ENCODE peak calls at places on chromosomes 6 and 20, in five cellular contexts. O is A549, F is HepG2, Y is GM12878, D is K562. T is an unnamed sample.

GRCh38 chr20:13995841-13996240 is 525 bp downstream of the MACROD2 start:
- DNase-seq in O (peak), D (no peak), F (no peak), Y (no peak), T (peak)

GRCh38 chr6:145891126-145891525 is 73.0 kb downstream of the SHPRH start:
- DNase-seq in O (no peak), F (peak), D (no peak), Y (no peak), T (no peak)

GRCh38 chr6:153503810-153504209 is 372.7 kb upstream of the RGS17 start:
- DNase-seq in Y (no peak), O (peak), D (no peak), F (peak), T (peak)

GRCh38 chr20:56833427-56833826 is 204.3 kb downstream of the TFAP2C start:
- DNase-seq in F (no peak), D (no peak), Y (no peak), O (no peak), T (no peak)

GRCh38 chr6:139367810-139368321 is 6.6 kb downstream of the CITED2 start:
- DNase-seq in Y (no peak), O (no peak), F (no peak), D (peak), T (peak)

GRCh38 chr6:73870907-73871306 is 174.9 kb downstream of the CD109 start:
- DNase-seq in D (no peak), O (no peak), F (no peak), Y (no peak), T (no peak)

GRCh38 chr20:59751075-59751711 is 146.9 kb downstream of the PHACTR3 start:
- DNase-seq in Y (peak), O (peak), D (peak), F (peak), T (peak)

GRCh38 chr20:38748097-38748862 is at the start of gene ACTR5:
- DNase-seq in Y (peak), D (peak), O (peak), F (peak), T (peak)

GRCh38 chr6:159008656-159009288 is 8.8 kb upstream of the RSPH3 start:
- DNase-seq in F (peak), D (peak), O (peak), Y (no peak), T (peak)

GRCh38 chr6:42987533-42988451 is 3.4 kb downstream of the PPP2R5D start:
- DNase-seq in F (no peak), Y (no peak), D (peak), O (no peak), T (no peak)

GRCh38 chr20:59515013-59515905 is 89.1 kb upstream of the PHACTR3 start:
- DNase-seq in O (peak), F (peak), D (peak), Y (no peak), T (peak)

GRCh38 chr20:378961-379336 is 1.6 kb upstream of the TRIB3 start:
- DNase-seq in D (no peak), Y (no peak), O (no peak), F (no peak), T (no peak)

GRCh38 chr6:142683688-142684087 is 261.3 kb downstream of the HIVEP2 start:
- DNase-seq in F (no peak), O (no peak), D (no peak), Y (no peak), T (no peak)
- TF ChIP-seq JUNB in F (no peak), O (no peak), D (no peak), Y (no peak), T (no peak)

DNA sequence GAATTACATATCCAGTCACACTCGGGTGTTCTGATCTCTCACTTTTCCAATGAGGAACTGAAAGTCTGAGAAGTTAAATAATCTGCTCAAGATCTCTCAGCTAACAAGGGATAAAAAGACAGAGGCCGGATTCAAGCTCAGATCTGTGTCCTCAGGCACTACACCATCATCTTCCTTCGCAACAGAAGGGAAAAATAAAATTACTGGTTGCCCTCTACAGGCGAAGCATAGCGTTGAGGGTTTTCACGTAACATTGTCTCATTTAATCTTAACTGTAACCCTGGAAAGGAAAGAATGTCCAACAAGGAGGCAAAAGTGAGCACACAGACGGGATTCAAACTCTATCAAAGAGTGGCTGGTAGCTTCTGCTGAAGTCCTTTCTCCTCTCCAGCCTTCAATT is 67.8 kb upstream of the ANKEF1 start:
- DNase-seq in D (no peak), F (peak), Y (no peak), O (peak), T (peak)
- TF ChIP-seq CTCF in D (no peak), F (peak), Y (peak), O (peak), T (peak)

DNA sequence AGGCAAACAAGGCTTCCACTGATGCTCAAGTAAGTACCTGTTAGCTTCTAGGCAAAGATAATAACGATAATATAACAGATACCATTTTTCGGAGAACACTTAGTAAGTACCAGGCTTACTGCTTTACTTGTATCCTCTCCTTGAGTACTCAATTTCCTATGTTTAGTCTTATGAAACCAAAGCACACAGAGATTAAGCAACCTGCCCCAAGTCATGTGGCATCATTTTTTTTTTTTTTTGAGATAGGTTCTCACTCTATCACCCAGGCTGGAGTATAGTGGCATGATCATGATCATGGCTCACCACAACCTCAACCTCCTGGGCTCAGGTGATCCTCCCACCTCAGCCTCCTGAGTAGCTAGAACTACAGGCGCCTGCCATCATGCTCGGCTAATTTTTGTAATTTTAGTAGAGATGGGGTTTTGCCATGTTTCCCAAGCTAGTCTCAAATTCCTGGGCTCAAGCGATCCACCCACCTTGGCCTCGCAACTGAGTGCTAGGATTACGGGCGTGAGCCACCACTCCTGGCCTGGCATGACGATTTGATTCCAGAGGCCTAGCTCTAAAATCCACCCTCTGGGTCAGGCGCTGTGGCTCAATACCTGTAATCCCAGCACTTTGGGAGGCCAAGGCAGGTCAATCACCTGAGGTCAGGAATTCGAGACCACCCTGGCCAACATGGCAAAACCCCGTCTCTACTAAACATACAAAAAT is 14.0 kb downstream of the SPAG4 start:
- DNase-seq in O (no peak), D (no peak), F (no peak), Y (no peak), T (no peak)
- H3K27ac ChIP-seq in O (no peak), D (no peak), F (no peak), Y (no peak), T (no peak)

DNA sequence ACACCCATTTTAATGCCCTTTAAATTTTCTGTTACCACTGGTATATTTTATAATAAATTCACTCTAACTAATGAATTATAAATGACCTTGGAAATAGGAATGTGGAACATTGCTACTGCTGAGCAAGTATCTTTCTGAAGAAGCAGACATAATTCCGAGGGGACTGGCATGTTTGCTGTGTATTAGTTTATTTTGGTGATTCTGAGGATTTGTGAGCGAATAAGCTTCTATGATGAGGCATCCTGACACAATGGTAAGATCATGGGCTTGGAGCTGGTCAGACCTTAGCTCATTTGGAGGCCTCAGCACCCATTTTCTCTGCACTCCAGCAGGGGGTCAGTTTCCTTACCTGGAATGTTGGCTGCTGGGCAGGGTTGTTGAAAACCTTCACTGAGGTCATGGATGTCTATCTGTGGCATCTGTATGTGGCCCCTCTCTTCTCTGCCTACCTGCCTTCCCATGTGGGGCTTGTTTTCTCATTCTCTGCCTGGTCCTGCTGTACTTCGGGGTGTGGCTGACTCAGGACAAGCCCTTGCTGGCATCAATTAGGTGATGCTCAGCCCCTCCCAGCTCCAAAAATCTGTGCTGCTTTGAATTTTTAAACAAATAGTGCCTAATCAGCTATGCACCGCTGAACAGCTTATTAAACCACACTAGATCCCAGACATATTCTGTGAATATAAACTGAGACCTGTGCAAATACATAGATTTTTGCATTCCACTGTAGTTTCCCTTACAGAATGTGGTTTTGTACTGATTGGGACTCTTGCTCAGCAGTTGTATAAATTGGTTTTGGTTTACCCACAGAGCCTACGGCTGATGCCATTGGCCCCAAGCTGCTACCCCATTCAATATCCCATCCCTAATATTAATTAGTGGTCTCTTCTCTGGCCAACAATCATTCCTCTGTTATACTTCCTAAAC is 10.7 kb downstream of the ARID1B start:
- DNase-seq in O (no peak), Y (no peak), D (no peak), F (no peak), T (peak)
- TF ChIP-seq JUNB in O (no peak), Y (no peak), D (no peak), F (no peak), T (no peak)

DNA sequence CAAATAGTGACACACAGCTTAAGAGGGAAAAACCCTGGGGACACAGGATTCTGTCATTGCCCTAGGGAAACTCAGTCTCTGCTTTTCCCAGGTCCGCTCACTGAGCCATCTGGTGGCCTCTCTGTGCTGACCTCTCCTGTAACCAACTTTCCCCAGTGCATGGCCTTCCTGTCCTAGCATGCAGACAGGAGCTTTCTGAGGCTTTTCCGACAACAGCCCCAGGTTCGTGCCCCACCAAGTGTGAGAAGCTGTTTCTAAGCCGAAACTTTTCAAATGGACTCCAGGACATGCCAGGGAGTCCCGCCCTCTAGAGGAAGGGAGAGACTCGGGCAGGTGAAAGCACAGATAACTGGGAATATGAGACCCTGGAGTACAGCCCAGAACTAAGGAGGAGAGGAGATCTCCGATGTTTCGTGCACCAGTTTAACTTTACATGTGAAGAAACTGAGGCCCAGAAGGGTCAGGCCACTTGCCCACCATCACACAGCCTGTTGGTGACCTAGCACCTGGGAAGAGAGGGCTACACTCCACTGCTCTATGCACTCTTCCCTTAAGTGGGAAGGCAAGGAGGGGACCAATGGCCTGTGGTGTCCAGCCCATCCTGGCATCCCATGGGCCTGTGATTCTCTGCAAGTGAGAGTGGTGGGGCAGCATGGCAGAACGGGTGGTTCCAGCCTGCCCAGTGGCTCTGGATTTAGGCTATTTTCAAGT is 46.2 kb downstream of the RPP40 start:
- DNase-seq in F (peak), Y (no peak), O (no peak), D (peak), T (peak)
- TF ChIP-seq CTCF in F (peak), Y (no peak), O (peak), D (peak), T (peak)

DNA sequence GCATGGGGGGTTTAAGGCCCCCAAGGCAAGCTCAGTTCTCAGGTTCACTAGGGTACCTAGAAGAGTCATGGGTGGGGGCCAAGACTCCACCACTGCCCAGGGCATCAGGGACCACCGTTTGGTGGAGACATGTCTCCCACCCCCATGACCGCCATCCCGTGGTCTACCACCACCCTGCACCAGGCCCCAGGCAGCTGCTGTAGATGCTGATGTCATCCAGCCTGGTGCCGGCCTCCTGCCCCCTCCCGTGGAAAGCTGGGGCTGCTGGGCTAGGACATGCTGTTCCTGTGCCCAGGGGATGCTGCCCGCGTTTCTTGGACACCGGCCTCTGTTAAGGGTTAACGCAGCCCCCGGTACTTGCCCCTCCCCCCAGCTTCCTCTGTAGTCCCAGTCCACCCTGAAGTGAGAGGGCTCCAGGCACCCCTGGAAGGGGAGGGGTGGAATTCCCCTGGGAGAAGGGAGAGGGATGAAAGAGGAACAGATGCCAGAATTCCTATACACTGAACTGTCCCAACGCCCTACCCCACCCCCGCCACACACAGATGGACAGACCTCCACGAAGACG is 587 bp downstream of the IP6K3 start:
- DNase-seq in Y (no peak), O (no peak), D (no peak), F (no peak), T (peak)
- H3K27ac ChIP-seq in Y (no peak), O (peak), D (no peak), F (no peak), T (no peak)

DNA sequence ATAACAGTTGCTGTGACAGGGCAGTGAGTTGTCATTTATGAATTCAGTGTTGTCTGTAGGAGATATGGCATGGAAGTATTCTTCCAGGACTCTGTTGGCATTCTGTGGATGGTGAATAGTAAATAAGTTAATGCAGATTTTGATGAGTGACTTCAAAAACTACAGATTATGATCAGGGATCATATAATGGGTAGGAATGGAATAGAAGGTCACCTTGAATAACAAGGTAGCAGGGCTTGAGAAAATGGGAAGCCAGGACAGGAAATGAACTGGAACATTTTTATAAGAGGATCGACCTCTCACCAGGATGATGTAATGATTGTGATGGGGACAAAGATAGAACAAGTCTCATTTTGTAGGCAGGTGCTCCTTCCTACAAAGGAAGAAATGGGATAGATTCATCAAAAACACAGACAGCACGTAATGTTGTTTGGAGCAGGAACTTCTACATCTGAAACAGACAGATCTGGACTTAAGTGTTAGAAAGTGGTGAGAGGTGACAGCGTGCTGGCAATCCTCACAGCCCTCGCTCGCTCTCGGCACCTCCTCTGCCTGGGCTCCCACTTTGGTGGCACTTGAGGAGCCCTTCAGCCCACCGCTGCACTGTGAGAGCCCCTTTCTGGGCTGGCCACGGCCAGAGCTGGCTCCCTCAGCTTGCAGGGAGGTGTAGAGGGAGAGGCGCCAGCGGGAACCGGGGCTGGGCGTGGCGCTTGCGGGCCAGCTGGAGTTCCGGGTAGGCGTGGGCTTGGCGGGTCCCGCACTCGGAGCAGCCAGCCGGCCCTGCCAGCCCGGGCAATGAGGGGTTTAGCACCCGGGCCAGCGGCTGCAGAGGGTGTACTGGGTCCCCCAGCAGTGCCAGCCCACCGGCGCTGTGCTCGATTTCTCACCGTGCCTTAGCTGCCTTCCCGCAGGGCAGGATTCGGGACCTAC is 30.8 kb upstream of the SSR1 start:
- DNase-seq in O (no peak), D (no peak), F (no peak), Y (no peak), T (no peak)
- TF ChIP-seq JUNB in O (no peak), D (no peak), F (no peak), Y (no peak), T (no peak)

GRCh38 chr6:130047440-130047995 is 29.1 kb downstream of the L3MBTL3 start:
- DNase-seq in F (no peak), O (no peak), D (no peak), Y (no peak), T (no peak)
- TF ChIP-seq CTCF in F (no peak), O (peak), D (no peak), Y (no peak), T (no peak)

T was measured in GM23338.